ENCODE peak calls at places on chromosome 18, in four cellular contexts. One of them, this sample, is unnamed.
A peak's percentile ranks its signal among the peaks of the same experiment; 100 is the strongest.

GRCh38 chr18:853471-853870 is 41.4 kb upstream of the YES1 start:
- DNase-seq in brain microvascular endothelial cell: no peak
- DNase-seq in cardiac fibroblast: no peak
- DNase-seq in WERI-Rb-1: no peak
- DNase-seq in this sample: no peak

GRCh38 chr18:79203017-79203605 is 133.9 kb downstream of the ATP9B start:
- DNase-seq in brain microvascular endothelial cell: no peak
- DNase-seq in cardiac fibroblast: no peak
- DNase-seq in WERI-Rb-1: no peak
- DNase-seq in this sample: no peak

GRCh38 chr18:9765505-9765904 is 57.4 kb downstream of the RAB31 start:
- DNase-seq in brain microvascular endothelial cell: no peak
- DNase-seq in cardiac fibroblast: no peak
- DNase-seq in WERI-Rb-1: peak; percentile 29
- DNase-seq in this sample: no peak

GRCh38 chr18:13775058-13775457 is 48.6 kb downstream of the RNMT start:
- DNase-seq in brain microvascular endothelial cell: no peak
- DNase-seq in cardiac fibroblast: no peak
- DNase-seq in WERI-Rb-1: no peak
- DNase-seq in this sample: no peak

GRCh38 chr18:46622999-46623398 is 34.0 kb downstream of the LOXHD1 start:
- DNase-seq in brain microvascular endothelial cell: no peak
- DNase-seq in cardiac fibroblast: peak; percentile 22
- DNase-seq in WERI-Rb-1: no peak
- DNase-seq in this sample: no peak

GRCh38 chr18:76448262-76449109 is 46.6 kb downstream of the ZNF516 start:
- DNase-seq in brain microvascular endothelial cell: no peak
- DNase-seq in cardiac fibroblast: no peak
- DNase-seq in WERI-Rb-1: peak; percentile 4
- DNase-seq in this sample: no peak

GRCh38 chr18:7272268-7273049 is 41.6 kb downstream of the LRRC30 start:
- DNase-seq in brain microvascular endothelial cell: peak; percentile 67
- DNase-seq in cardiac fibroblast: peak; percentile 89
- DNase-seq in WERI-Rb-1: peak; percentile 78
- DNase-seq in this sample: no peak

GRCh38 chr18:72544092-72544886 is at the start of gene CBLN2:
- DNase-seq in brain microvascular endothelial cell: peak; percentile 23
- DNase-seq in cardiac fibroblast: peak; percentile 67
- DNase-seq in WERI-Rb-1: peak; percentile 61
- DNase-seq in this sample: peak; percentile 34

GRCh38 chr18:63224574-63224973 is 95.0 kb downstream of the BCL2 start:
- DNase-seq in brain microvascular endothelial cell: no peak
- DNase-seq in cardiac fibroblast: no peak
- DNase-seq in WERI-Rb-1: no peak
- DNase-seq in this sample: no peak

GRCh38 chr18:59124370-59124704 is 15.3 kb upstream of the SEC11C start:
- DNase-seq in brain microvascular endothelial cell: no peak
- DNase-seq in cardiac fibroblast: no peak
- DNase-seq in WERI-Rb-1: no peak
- DNase-seq in this sample: no peak

GRCh38 chr18:1090758-1091157 is 186.1 kb downstream of the ADCYAP1 start:
- DNase-seq in brain microvascular endothelial cell: no peak
- DNase-seq in cardiac fibroblast: no peak
- DNase-seq in WERI-Rb-1: no peak
- DNase-seq in this sample: no peak

GRCh38 chr18:78128004-78128403 is 851.6 kb upstream of the SALL3 start:
- DNase-seq in brain microvascular endothelial cell: no peak
- DNase-seq in cardiac fibroblast: no peak
- DNase-seq in WERI-Rb-1: no peak
- DNase-seq in this sample: no peak

GRCh38 chr18:79523221-79523737 is 127.5 kb downstream of the NFATC1 start:
- DNase-seq in brain microvascular endothelial cell: no peak
- DNase-seq in cardiac fibroblast: no peak
- DNase-seq in WERI-Rb-1: no peak
- DNase-seq in this sample: no peak

GRCh38 chr18:2111456-2111855 is 459.8 kb downstream of the METTL4 start:
- DNase-seq in brain microvascular endothelial cell: peak; percentile 22
- DNase-seq in cardiac fibroblast: peak; percentile 8
- DNase-seq in WERI-Rb-1: no peak
- DNase-seq in this sample: no peak

GRCh38 chr18:62683935-62684334 is 31.4 kb upstream of the PHLPP1 start:
- DNase-seq in brain microvascular endothelial cell: no peak
- DNase-seq in cardiac fibroblast: no peak
- DNase-seq in WERI-Rb-1: no peak
- DNase-seq in this sample: no peak

GRCh38 chr18:75408554-75409506 is 18.7 kb downstream of the SMIM21 start:
- DNase-seq in brain microvascular endothelial cell: peak; percentile 97
- DNase-seq in cardiac fibroblast: peak; percentile 77
- DNase-seq in WERI-Rb-1: no peak
- DNase-seq in this sample: peak; percentile 66

GRCh38 chr18:10406172-10406663 is 48.2 kb upstream of the APCDD1 start:
- DNase-seq in brain microvascular endothelial cell: no peak
- DNase-seq in cardiac fibroblast: no peak
- DNase-seq in WERI-Rb-1: no peak
- DNase-seq in this sample: no peak

GRCh38 chr18:39487932-39488331 is 1922.3 kb upstream of the CELF4 start:
- DNase-seq in brain microvascular endothelial cell: no peak
- DNase-seq in cardiac fibroblast: no peak
- DNase-seq in WERI-Rb-1: no peak
- DNase-seq in this sample: no peak

GRCh38 chr18:39481281-39481680 is 1915.7 kb upstream of the CELF4 start:
- DNase-seq in brain microvascular endothelial cell: no peak
- DNase-seq in cardiac fibroblast: no peak
- DNase-seq in WERI-Rb-1: no peak
- DNase-seq in this sample: no peak

GRCh38 chr18:39489426-39489825 is 1923.8 kb upstream of the CELF4 start:
- DNase-seq in brain microvascular endothelial cell: no peak
- DNase-seq in cardiac fibroblast: peak; percentile 59
- DNase-seq in WERI-Rb-1: no peak
- DNase-seq in this sample: no peak

GRCh38 chr18:39485696-39486095 is 1920.1 kb upstream of the CELF4 start:
- DNase-seq in brain microvascular endothelial cell: peak; percentile 4
- DNase-seq in cardiac fibroblast: peak; percentile 48
- DNase-seq in WERI-Rb-1: no peak
- DNase-seq in this sample: no peak

DNA sequence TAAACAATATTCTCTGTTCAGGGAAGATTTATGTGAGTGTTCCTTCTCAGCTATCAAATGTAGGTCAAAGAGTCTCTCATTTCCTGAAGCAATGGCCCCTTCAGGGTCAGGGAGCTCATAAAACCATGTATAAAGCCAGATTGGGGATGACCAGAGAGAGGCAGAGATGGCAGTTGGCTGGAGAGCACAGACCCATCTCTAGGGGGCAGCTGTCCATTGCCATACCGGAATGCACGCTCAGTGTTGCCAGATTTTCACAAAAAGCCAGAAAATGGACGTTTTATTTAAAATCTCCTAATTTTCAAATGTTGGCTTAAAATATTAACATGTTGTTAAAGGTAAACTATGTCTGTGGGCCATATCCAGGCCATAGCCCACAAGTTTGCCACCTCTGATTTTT is 1920.7 kb upstream of the CELF4 start:
- DNase-seq in brain microvascular endothelial cell: no peak
- DNase-seq in cardiac fibroblast: no peak
- DNase-seq in WERI-Rb-1: no peak
- DNase-seq in this sample: no peak
- TF ChIP-seq CTCF in brain microvascular endothelial cell: peak; percentile 31
- TF ChIP-seq CTCF in cardiac fibroblast: no peak
- TF ChIP-seq CTCF in WERI-Rb-1: no peak
- TF ChIP-seq CTCF in this sample: no peak

GRCh38 chr18:26655010-26655613 is 106.8 kb upstream of the KCTD1 start:
- DNase-seq in brain microvascular endothelial cell: no peak
- DNase-seq in cardiac fibroblast: peak; percentile 17
- DNase-seq in WERI-Rb-1: no peak
- DNase-seq in this sample: no peak
- H3K4me3 ChIP-seq in brain microvascular endothelial cell: peak overlapping the region; percentile 65
- H3K4me3 ChIP-seq in cardiac fibroblast: no peak overlapping the region
- H3K4me3 ChIP-seq in WERI-Rb-1: no peak overlapping the region
- H3K4me3 ChIP-seq in this sample: peak overlapping the region; percentile 72

DNA sequence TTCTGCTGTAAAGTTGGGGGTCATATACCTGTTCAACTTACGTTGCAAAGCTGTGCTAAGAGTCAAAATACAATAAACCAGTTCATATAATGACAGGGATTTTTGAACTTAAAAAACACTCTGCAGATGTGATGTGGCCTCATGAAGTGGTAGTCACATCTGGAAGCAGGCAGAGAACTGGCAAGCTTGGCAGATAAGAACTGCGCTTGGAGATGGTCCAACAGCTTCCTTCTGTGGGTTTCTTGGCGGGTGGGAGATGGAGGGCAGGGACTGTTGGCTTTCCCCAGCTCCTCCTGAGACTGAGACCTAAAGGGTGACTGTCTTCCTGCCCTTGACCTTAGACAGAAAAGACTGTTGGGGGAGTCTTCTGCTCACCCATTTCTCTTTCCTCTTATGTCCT is 140.4 kb downstream of the CTIF start:
- DNase-seq in brain microvascular endothelial cell: no peak
- DNase-seq in cardiac fibroblast: peak; percentile 34
- DNase-seq in WERI-Rb-1: no peak
- DNase-seq in this sample: no peak
- TF ChIP-seq CTCF in brain microvascular endothelial cell: no peak
- TF ChIP-seq CTCF in cardiac fibroblast: no peak
- TF ChIP-seq CTCF in WERI-Rb-1: no peak
- TF ChIP-seq CTCF in this sample: no peak

GRCh38 chr18:25140144-25140961 is 211.6 kb downstream of the ZNF521 start:
- DNase-seq in brain microvascular endothelial cell: no peak
- DNase-seq in cardiac fibroblast: no peak
- DNase-seq in WERI-Rb-1: no peak
- DNase-seq in this sample: no peak
- H3K4me3 ChIP-seq in brain microvascular endothelial cell: no peak overlapping the region
- H3K4me3 ChIP-seq in cardiac fibroblast: no peak overlapping the region
- H3K4me3 ChIP-seq in WERI-Rb-1: no peak overlapping the region
- H3K4me3 ChIP-seq in this sample: no peak overlapping the region

DNA sequence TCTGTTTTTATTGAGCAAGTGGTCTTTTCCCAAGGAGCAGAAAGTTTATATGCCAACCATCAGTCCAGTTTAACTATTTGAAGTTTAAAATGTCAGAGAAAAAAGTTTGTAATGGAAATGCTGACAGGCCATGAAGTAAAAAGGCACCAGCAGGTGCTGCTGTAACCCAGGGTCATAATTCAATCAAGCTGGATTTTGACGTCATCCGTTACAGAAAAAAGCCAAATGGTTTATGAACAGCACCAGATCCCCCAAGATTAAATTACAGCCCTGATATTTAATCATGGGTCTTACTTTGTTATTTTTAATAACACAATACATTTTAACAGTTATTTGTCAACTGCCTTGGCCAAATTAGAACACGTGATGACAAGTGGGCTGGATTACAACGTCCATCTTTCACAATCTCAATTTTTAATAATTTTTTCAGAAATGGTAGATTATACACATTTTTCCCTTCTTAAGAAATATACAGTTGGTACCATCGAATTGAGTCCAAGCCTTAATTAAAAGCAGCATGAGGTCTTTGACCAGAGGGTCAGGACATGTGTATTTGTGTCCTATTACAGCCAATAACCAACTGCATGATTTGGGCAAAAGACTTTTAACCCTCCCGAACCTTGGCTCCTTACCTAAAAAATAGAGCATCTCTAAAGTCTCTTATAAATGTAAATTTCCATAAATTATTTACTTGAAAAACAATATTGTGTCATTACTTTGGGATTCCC is 10.0 kb downstream of the TCF4 start:
- DNase-seq in brain microvascular endothelial cell: no peak
- DNase-seq in cardiac fibroblast: no peak
- DNase-seq in WERI-Rb-1: no peak
- DNase-seq in this sample: no peak
- TF ChIP-seq CTCF in brain microvascular endothelial cell: peak; percentile 31
- TF ChIP-seq CTCF in cardiac fibroblast: no peak
- TF ChIP-seq CTCF in WERI-Rb-1: no peak
- TF ChIP-seq CTCF in this sample: no peak

DNA sequence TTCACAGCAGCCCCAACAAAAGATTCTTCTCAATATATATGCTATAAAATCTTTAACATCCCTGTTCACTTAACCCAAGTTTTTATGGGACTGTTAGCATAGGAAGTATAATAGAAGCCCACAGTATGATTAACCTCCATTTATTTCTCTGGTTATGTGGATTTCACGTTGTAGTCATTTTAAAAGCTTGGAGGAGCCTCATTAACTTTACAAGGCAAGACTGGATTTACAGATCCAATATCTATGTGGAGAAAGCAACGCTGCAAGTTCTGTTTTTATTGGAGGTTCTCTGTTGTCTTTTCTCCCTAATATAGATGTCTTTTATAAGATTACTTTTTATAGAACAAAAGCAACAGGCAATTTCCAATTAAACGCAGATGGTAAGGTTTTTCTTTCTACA is 114.9 kb upstream of the SYT4 start:
- DNase-seq in brain microvascular endothelial cell: no peak
- DNase-seq in cardiac fibroblast: no peak
- DNase-seq in WERI-Rb-1: no peak
- DNase-seq in this sample: no peak
- H3K4me3 ChIP-seq in brain microvascular endothelial cell: no peak overlapping the region
- H3K4me3 ChIP-seq in cardiac fibroblast: no peak overlapping the region
- H3K4me3 ChIP-seq in WERI-Rb-1: no peak overlapping the region
- H3K4me3 ChIP-seq in this sample: no peak overlapping the region

DNA sequence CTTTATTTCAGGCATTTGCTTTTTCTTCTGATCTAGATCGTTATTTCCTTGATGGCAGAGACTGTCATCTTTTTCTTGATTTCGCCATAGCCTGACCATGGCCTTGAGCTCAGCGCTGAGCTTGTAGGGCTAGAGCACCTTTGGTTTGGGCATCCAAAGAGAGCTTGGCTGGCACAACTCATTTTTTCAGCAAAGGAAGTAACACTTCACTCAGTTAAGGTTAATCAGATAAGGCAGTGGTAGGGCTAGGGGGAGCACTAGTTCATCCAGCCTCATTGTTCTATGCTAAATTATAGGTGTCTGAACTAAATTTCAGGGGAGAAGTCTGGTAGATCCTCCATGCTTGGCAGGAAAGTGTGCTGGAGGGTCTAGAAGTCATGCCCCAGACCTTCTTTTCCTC is 125.0 kb downstream of the SETBP1 start:
- DNase-seq in brain microvascular endothelial cell: no peak
- DNase-seq in cardiac fibroblast: no peak
- DNase-seq in WERI-Rb-1: no peak
- DNase-seq in this sample: no peak
- TF ChIP-seq CTCF in brain microvascular endothelial cell: no peak
- TF ChIP-seq CTCF in cardiac fibroblast: no peak
- TF ChIP-seq CTCF in WERI-Rb-1: no peak
- TF ChIP-seq CTCF in this sample: no peak